ENCODE peak calls at places on chromosome 13, in seven cellular contexts. Y, N, T, U, J, C and R are unnamed samples.

GRCh38 chr13:110820311-110820710 is 94.6 kb downstream of the ANKRD10 start:
- DNase-seq in C (no peak), U (no peak), Y (no peak), T (no peak), J (no peak), N (no peak), R (no peak)

GRCh38 chr13:109155301-109155761 is 525.9 kb downstream of the MYO16 start:
- DNase-seq in N (no peak), T (no peak), C (no peak), U (no peak), Y (no peak), J (no peak), R (no peak)

GRCh38 chr13:110523838-110524237 is 37.7 kb downstream of the RAB20 start:
- DNase-seq in U (no peak), T (no peak), N (no peak), C (no peak), Y (no peak), J (no peak), R (peak)

GRCh38 chr13:33639158-33639557 is 178.8 kb upstream of the RFC3 start:
- DNase-seq in N (no peak), C (no peak), T (peak), Y (peak), J (no peak), U (no peak), R (no peak)

GRCh38 chr13:22061806-22062391 is 391.0 kb downstream of the FGF9 start:
- DNase-seq in Y (no peak), J (no peak), C (no peak), N (no peak), U (peak), T (no peak), R (no peak)

GRCh38 chr13:111022241-111022640 is 92.9 kb upstream of the ARHGEF7 start:
- DNase-seq in T (no peak), C (no peak), Y (no peak), J (no peak), U (no peak), N (no peak), R (no peak)

GRCh38 chr13:43300817-43301216 is 277.4 kb downstream of the DNAJC15 start:
- DNase-seq in T (no peak), Y (no peak), N (no peak), J (peak), C (no peak), U (no peak), R (no peak)

GRCh38 chr13:39688699-39689405 is 33.4 kb downstream of the COG6 start:
- DNase-seq in C (no peak), Y (no peak), T (no peak), U (no peak), N (no peak), J (no peak), R (no peak)

GRCh38 chr13:19592657-19593175 is 31.4 kb upstream of the TPTE2 start:
- DNase-seq in Y (no peak), C (no peak), J (no peak), U (no peak), N (no peak), T (no peak), R (no peak)

GRCh38 chr13:31835932-31836331 is 96.6 kb downstream of the RXFP2 start:
- DNase-seq in N (no peak), Y (no peak), J (peak), C (no peak), U (no peak), T (no peak), R (no peak)

GRCh38 chr13:75371223-75371622 is 110.7 kb downstream of the TBC1D4 start:
- DNase-seq in U (no peak), C (no peak), Y (no peak), J (no peak), T (no peak), N (no peak), R (no peak)

GRCh38 chr13:45446181-45446580 is 18.6 kb upstream of the COG3 start:
- DNase-seq in T (no peak), N (no peak), C (no peak), J (no peak), Y (no peak), U (no peak), R (no peak)

GRCh38 chr13:23140492-23140891 is 40.3 kb upstream of the SGCG start:
- DNase-seq in U (no peak), N (no peak), J (no peak), Y (no peak), T (no peak), C (no peak), R (no peak)

GRCh38 chr13:106103779-106104178 is 431.7 kb downstream of the EFNB2 start:
- DNase-seq in Y (no peak), J (no peak), C (no peak), T (peak), N (no peak), U (no peak), R (no peak)

GRCh38 chr13:23671902-23672301 is 101.7 kb downstream of the TNFRSF19 start:
- DNase-seq in J (no peak), T (no peak), U (no peak), N (no peak), Y (no peak), C (no peak), R (no peak)

GRCh38 chr13:45718992-45719391 is 16.9 kb downstream of the CBY2 start:
- DNase-seq in J (no peak), Y (no peak), T (no peak), N (no peak), U (no peak), C (peak), R (no peak)

GRCh38 chr13:71998223-71998622 is 131.2 kb upstream of the DACH1 start:
- DNase-seq in Y (no peak), C (no peak), N (no peak), T (no peak), J (no peak), U (no peak), R (no peak)

GRCh38 chr13:79404985-79405384 is 1.1 kb downstream of the RBM26 start:
- DNase-seq in U (no peak), N (no peak), C (no peak), T (no peak), J (no peak), Y (no peak), R (no peak)

GRCh38 chr13:46340631-46341111 is 46.4 kb downstream of the RUBCNL start:
- DNase-seq in N (no peak), T (no peak), Y (no peak), J (no peak), C (no peak), U (no peak), R (no peak)

GRCh38 chr13:42740753-42741152 is 40.6 kb upstream of the FAM216B start:
- DNase-seq in N (peak), C (peak), T (no peak), Y (peak), J (peak), U (no peak), R (peak)

GRCh38 chr13:25329706-25330105 is 28.3 kb downstream of the NUP58 start:
- DNase-seq in Y (peak), T (no peak), N (no peak), U (no peak), J (no peak), C (no peak), R (no peak)

GRCh38 chr13:78599911-78600310 is 3.4 kb downstream of the POU4F1 start:
- DNase-seq in T (no peak), Y (no peak), J (no peak), C (no peak), U (no peak), N (no peak), R (no peak)

GRCh38 chr13:33634526-33635111 is 183.3 kb upstream of the RFC3 start:
- DNase-seq in J (no peak), T (peak), U (no peak), C (no peak), N (no peak), Y (no peak), R (no peak)

GRCh38 chr13:90272356-90272755 is 1075.1 kb upstream of the MIR17HG start:
- DNase-seq in N (no peak), Y (no peak), J (no peak), U (no peak), C (peak), T (no peak), R (no peak)

GRCh38 chr13:86591862-86592261 is 792.6 kb upstream of the SLITRK6 start:
- DNase-seq in C (no peak), Y (no peak), J (no peak), T (no peak), N (no peak), U (no peak), R (no peak)

GRCh38 chr13:37106642-37107041 is 1.2 kb upstream of the CSNK1A1L start:
- DNase-seq in Y (no peak), U (no peak), J (no peak), C (no peak), N (no peak), T (no peak), R (no peak)

GRCh38 chr13:25862156-25862555 is 189.7 kb downstream of the SHISA2 start:
- DNase-seq in C (no peak), J (no peak), U (no peak), Y (no peak), N (no peak), T (no peak), R (no peak)

GRCh38 chr13:64074989-64075474 is 2659.4 kb upstream of the PCDH20 start:
- DNase-seq in C (no peak), J (no peak), N (no peak), Y (no peak), T (no peak), U (no peak), R (no peak)

GRCh38 chr13:87147076-87147475 is 524.1 kb upstream of the SLITRK5 start:
- DNase-seq in N (no peak), U (no peak), Y (no peak), J (no peak), T (no peak), C (no peak), R (no peak)

GRCh38 chr13:111216166-111216960 is 101.3 kb downstream of the ARHGEF7 start:
- DNase-seq in N (no peak), U (peak), C (no peak), J (peak), T (peak), Y (peak), R (no peak)

GRCh38 chr13:32267836-32268439 is 47.2 kb downstream of the ZAR1L start:
- DNase-seq in T (peak), Y (no peak), C (no peak), J (no peak), N (no peak), U (peak), R (no peak)

GRCh38 chr13:30572859-30573275 is 44.9 kb upstream of the USPL1 start:
- DNase-seq in T (no peak), Y (no peak), C (no peak), J (peak), U (no peak), N (no peak), R (no peak)
- TF ChIP-seq CTCF in T (no peak), Y (peak), C (peak), J (peak), U (peak), N (peak), R (peak)

GRCh38 chr13:101942038-101942437 is 459.8 kb downstream of the FGF14 start:
- DNase-seq in Y (no peak), U (no peak), N (no peak), C (no peak), J (peak), T (peak), R (no peak)
- TF ChIP-seq CTCF in Y (peak), U (no peak), N (peak), C (peak), J (peak), T (peak), R (peak)

GRCh38 chr13:112441779-112442310 is 65.7 kb downstream of the SPACA7 start:
- DNase-seq in J (no peak), T (no peak), Y (no peak), U (no peak), C (no peak), N (no peak), R (no peak)

GRCh38 chr13:112445411-112446271 is 69.5 kb downstream of the SPACA7 start:
- DNase-seq in N (no peak), U (no peak), C (no peak), Y (no peak), J (no peak), T (no peak), R (peak)

GRCh38 chr13:112442483-112443090 is 66.4 kb downstream of the SPACA7 start:
- DNase-seq in U (no peak), T (no peak), C (no peak), Y (no peak), N (no peak), J (no peak), R (peak)

GRCh38 chr13:112444416-112445399 is 68.6 kb downstream of the SPACA7 start:
- DNase-seq in J (no peak), N (no peak), C (no peak), Y (no peak), U (no peak), T (no peak), R (no peak)

GRCh38 chr13:112444001-112444311 is 67.8 kb downstream of the SPACA7 start:
- DNase-seq in T (peak), J (peak), C (no peak), U (peak), N (peak), Y (peak), R (peak)
- TF ChIP-seq CTCF in T (peak), J (peak), C (peak), U (peak), N (peak), Y (peak), R (peak)

GRCh38 chr13:113096745-113097305 is 8.8 kb upstream of the F7 start:
- DNase-seq in T (no peak), C (no peak), U (no peak), J (no peak), N (no peak), Y (no peak), R (no peak)
- TF ChIP-seq CTCF in T (no peak), C (no peak), U (no peak), J (no peak), N (no peak), Y (no peak), R (no peak)

GRCh38 chr13:112443191-112444000 is 67.2 kb downstream of the SPACA7 start:
- DNase-seq in U (no peak), T (peak), Y (no peak), C (no peak), N (no peak), J (peak), R (no peak)
- TF ChIP-seq CTCF in U (no peak), T (no peak), Y (no peak), C (peak), N (no peak), J (peak), R (no peak)